ENCODE peak calls at places on chromosomes 3 and 15, in eight cellular contexts. P is neuronal stem cell; Y is naive thymus-derived CD4-positive, alpha-beta T cell; D is astrocyte; Z is uterus; R is brain microvascular endothelial cell; H is GM06990; N is sigmoid colon. J is an unnamed sample.
A peak's percentile ranks its signal among the peaks of the same experiment; 100 is the strongest.

GRCh38 chr3:143565943-143566342 is 282.3 kb downstream of the SLC9A9 start:
- DNase-seq in H (no peak), Z (no peak), N (no peak), R (no peak), D (no peak), P (no peak), Y (no peak), J (no peak)

GRCh38 chr3:3707858-3708768 is 91.1 kb upstream of the LRRN1 start:
- DNase-seq in P (no peak), Y (no peak), H (no peak), D (no peak), R (no peak), Z (no peak), N (no peak), J (no peak)

GRCh38 chr3:41198526-41198925 is 779 bp upstream of the CTNNB1 start:
- DNase-seq in H (no peak), Y (peak; percentile 7), R (no peak), Z (peak; percentile 31), P (peak; percentile 43), N (peak; percentile 75), D (peak; percentile 14), J (no peak)

GRCh38 chr3:149954812-149955211 is 15.9 kb downstream of the PFN2 start:
- DNase-seq in D (no peak), N (no peak), Z (no peak), Y (no peak), H (no peak), R (no peak), P (no peak), J (no peak)

GRCh38 chr3:160084998-160085397 is 96.4 kb downstream of the IL12A start:
- DNase-seq in P (no peak), Y (no peak), Z (no peak), N (no peak), D (no peak), R (no peak), H (no peak), J (no peak)

GRCh38 chr3:17065315-17065714 is 180.6 kb downstream of the PLCL2 start:
- DNase-seq in H (no peak), R (no peak), P (no peak), N (no peak), Y (no peak), D (no peak), Z (no peak), J (no peak)

GRCh38 chr3:41464401-41464800 is 265.1 kb downstream of the CTNNB1 start:
- DNase-seq in N (no peak), D (peak; percentile 17), Y (no peak), R (peak; percentile 65), Z (no peak), H (no peak), P (no peak), J (no peak)

GRCh38 chr3:1908651-1909445 is 189.8 kb upstream of the CNTN4 start:
- DNase-seq in Z (no peak), R (no peak), H (no peak), D (no peak), Y (no peak), P (no peak), N (no peak), J (no peak)

GRCh38 chr3:73600293-73600938 is 24.3 kb downstream of the PDZRN3 start:
- DNase-seq in H (no peak), N (no peak), P (no peak), Y (no peak), D (peak; percentile 85), Z (no peak), R (no peak), J (no peak)

GRCh38 chr3:52636673-52637072 is 49.0 kb downstream of the PBRM1 start:
- DNase-seq in N (no peak), P (no peak), Z (no peak), D (peak; percentile 14), R (no peak), H (no peak), Y (no peak), J (no peak)

GRCh38 chr3:149091983-149092382 is 5.7 kb upstream of the HLTF start:
- DNase-seq in Z (no peak), Y (no peak), N (no peak), D (no peak), P (no peak), R (no peak), H (no peak), J (no peak)

GRCh38 chr15:26024241-26024640 is 161.1 kb upstream of the ATP10A start:
- DNase-seq in D (no peak), Y (no peak), H (no peak), N (no peak), Z (no peak), P (no peak), R (no peak), J (no peak)

GRCh38 chr3:72318504-72319201 is 529.6 kb downstream of the SHQ1 start:
- DNase-seq in N (no peak), P (no peak), Y (no peak), Z (no peak), R (peak; percentile 32), H (no peak), D (no peak), J (no peak)

GRCh38 chr3:9951598-9951961 is 628 bp downstream of the PRRT3 start:
- DNase-seq in Y (no peak), H (peak; percentile 39), R (no peak), D (no peak), Z (no peak), P (no peak), N (no peak), J (no peak)

GRCh38 chr3:54954019-54954418 is 26.2 kb upstream of the LRTM1 start:
- DNase-seq in Y (no peak), N (no peak), P (no peak), R (peak; percentile 77), H (no peak), D (peak; percentile 94), Z (no peak), J (no peak)

GRCh38 chr3:14143826-14144225 is 19.0 kb downstream of the TMEM43 start:
- DNase-seq in N (peak; percentile 88), Y (no peak), Z (peak; percentile 69), H (no peak), D (peak; percentile 94), P (no peak), R (peak; percentile 94), J (no peak)

DNA sequence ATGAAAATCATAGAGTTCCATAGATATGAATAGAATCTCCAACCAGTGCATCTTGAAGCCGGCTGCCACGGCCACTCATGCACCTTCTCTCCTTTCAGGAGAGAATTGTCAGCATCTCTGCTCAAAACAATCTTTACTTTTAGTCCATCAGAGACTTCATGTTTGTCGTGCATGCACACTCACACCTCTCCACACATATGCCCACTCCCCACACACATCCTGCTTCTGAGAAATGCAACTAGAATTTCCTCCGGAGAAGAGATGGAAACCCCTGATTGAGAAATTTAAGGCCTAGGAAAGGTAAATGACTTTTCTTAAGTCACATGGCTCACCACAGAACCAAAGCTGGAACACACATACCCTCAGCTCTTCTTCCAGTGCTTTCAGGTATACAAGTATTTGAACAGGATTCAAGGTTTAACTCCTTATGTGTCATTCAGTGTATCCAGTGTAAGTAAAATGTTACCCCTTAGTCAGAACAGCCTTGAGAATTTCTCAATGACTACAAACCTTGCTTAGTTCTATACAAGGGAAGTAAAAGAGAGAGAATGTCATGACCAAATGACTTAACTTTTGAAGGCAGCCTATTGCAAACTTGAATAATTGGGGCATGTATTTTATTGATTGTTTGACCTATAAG is 69.1 kb upstream of the TSEN2 start:
- DNase-seq in P (no peak), N (no peak), Z (no peak), R (no peak), H (no peak), Y (no peak), D (no peak), J (no peak)
- H3K36me3 ChIP-seq in P (no peaks in the 10 kb centered on the region), N (no peaks in the 10 kb centered on the region), Z (no peaks in the 10 kb centered on the region), R (no peaks in the 10 kb centered on the region), H (no peaks in the 10 kb centered on the region), Y (no peaks in the 10 kb centered on the region), D (no peaks in the 10 kb centered on the region), J (no peaks in the 10 kb centered on the region)

DNA sequence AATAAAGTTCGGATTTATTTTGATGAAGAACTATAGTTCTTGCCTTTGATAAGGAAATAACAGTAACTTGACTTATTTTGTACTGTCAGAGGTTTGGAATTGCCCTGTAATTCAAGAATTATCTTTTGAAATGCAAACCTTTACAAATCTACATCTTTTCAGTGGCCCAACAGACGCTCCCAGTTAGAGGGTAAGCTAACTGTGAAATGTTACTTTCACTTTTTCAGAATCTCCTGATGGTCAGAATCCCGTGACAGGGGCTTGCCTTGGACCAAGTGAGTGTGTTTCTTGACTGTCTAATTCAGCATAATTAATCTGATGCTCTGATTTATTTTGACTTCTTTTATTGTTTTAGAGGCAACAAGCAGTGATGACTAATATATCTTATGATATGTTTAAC is 262.5 kb downstream of the PLOD2 start:
- DNase-seq in Z (no peak), D (peak; percentile 16), R (peak; percentile 20), P (no peak), H (no peak), Y (no peak), N (no peak), J (no peak)
- H3K4me3 ChIP-seq in Z (peak overlapping the region; percentile 3), D (peak overlapping the region; percentile 45), R (no peak overlapping the region), P (no peak overlapping the region), H (no peak overlapping the region), Y (no peak overlapping the region), N (peak overlapping the region; percentile 15), J (no peak overlapping the region)

GRCh38 chr3:177089120-177089519 is 108.2 kb downstream of the TBL1XR1 start:
- DNase-seq in R (no peak), H (no peak), P (no peak), Y (no peak), N (no peak), Z (no peak), D (no peak), J (no peak)
- H3K36me3 ChIP-seq in R (no peaks in the 10 kb centered on the region), H (no peaks in the 10 kb centered on the region), P (no peaks in the 10 kb centered on the region), Y (no peaks in the 10 kb centered on the region), N (no peaks in the 10 kb centered on the region), Z (no peaks in the 10 kb centered on the region), D (peaks cover 2% of the 10 kb centered on the region), J (no peaks in the 10 kb centered on the region)

GRCh38 chr15:94266789-94267188 is 35.4 kb downstream of the MCTP2 start:
- DNase-seq in H (no peak), Y (no peak), Z (no peak), R (no peak), P (no peak), N (no peak), D (no peak), J (no peak)
- H3K4me3 ChIP-seq in H (no peak overlapping the region), Y (no peak overlapping the region), Z (no peak overlapping the region), R (no peak overlapping the region), P (no peak overlapping the region), N (no peak overlapping the region), D (no peak overlapping the region), J (no peak overlapping the region)

GRCh38 chr3:47650294-47650693 is 71.6 kb upstream of the CSPG5 start:
- DNase-seq in P (no peak), Y (no peak), R (no peak), Z (no peak), D (no peak), H (no peak), N (no peak), J (no peak)

GRCh38 chr3:47647550-47647949 is 68.9 kb upstream of the CSPG5 start:
- DNase-seq in H (no peak), R (no peak), Y (no peak), N (no peak), P (no peak), Z (no peak), D (no peak), J (no peak)

GRCh38 chr3:47646362-47646761 is 67.7 kb upstream of the CSPG5 start:
- DNase-seq in R (no peak), D (no peak), Z (no peak), Y (no peak), P (no peak), H (no peak), N (no peak), J (no peak)

GRCh38 chr3:47652142-47652541 is 73.5 kb upstream of the CSPG5 start:
- DNase-seq in R (no peak), Z (no peak), D (no peak), P (no peak), Y (no peak), N (no peak), H (no peak), J (no peak)
- H3K36me3 ChIP-seq in R (no peaks in the 10 kb centered on the region), Z (no peaks in the 10 kb centered on the region), D (peaks cover 11% of the 10 kb centered on the region), P (peaks cover 13% of the 10 kb centered on the region), Y (no peaks in the 10 kb centered on the region), N (peaks cover 5% of the 10 kb centered on the region), H (peaks cover 5% of the 10 kb centered on the region), J (no peaks in the 10 kb centered on the region)